ENCODE peak calls at places on chromosomes 11 and 22, in six cellular contexts. One of them, this sample, is unnamed.

GRCh38 chr11:75673977-75674582 is 5.2 kb upstream of the MAP6 start:
- DNase-seq in A172: peak
- DNase-seq in hippocampal formation: no peak
- DNase-seq in anterior cingulate cortex: no peak
- DNase-seq in activated T-cell treated with anti-CD3 and anti-CD28 coated beads for 1 hour: no peak
- DNase-seq in fibroblast of lung: peak
- DNase-seq in this sample: no peak

GRCh38 chr11:116301141-116301540 is 471.6 kb downstream of the BUD13 start:
- DNase-seq in hippocampal formation: no peak
- DNase-seq in A172: no peak
- DNase-seq in anterior cingulate cortex: no peak
- DNase-seq in fibroblast of lung: no peak
- DNase-seq in activated T-cell treated with anti-CD3 and anti-CD28 coated beads for 1 hour: no peak
- DNase-seq in this sample: no peak

GRCh38 chr22:47089796-47090460 is 327.5 kb downstream of the TBC1D22A start:
- DNase-seq in fibroblast of lung: no peak
- DNase-seq in hippocampal formation: no peak
- DNase-seq in activated T-cell treated with anti-CD3 and anti-CD28 coated beads for 1 hour: no peak
- DNase-seq in A172: no peak
- DNase-seq in anterior cingulate cortex: no peak
- DNase-seq in this sample: no peak

GRCh38 chr22:36986242-36986821 is 32.9 kb downstream of the TST start:
- DNase-seq in activated T-cell treated with anti-CD3 and anti-CD28 coated beads for 1 hour: no peak
- DNase-seq in anterior cingulate cortex: no peak
- DNase-seq in fibroblast of lung: peak
- DNase-seq in hippocampal formation: no peak
- DNase-seq in A172: no peak
- DNase-seq in this sample: no peak

GRCh38 chr22:50498322-50498861 is 9.1 kb downstream of the LMF2 start:
- DNase-seq in activated T-cell treated with anti-CD3 and anti-CD28 coated beads for 1 hour: peak
- DNase-seq in hippocampal formation: peak
- DNase-seq in A172: peak
- DNase-seq in anterior cingulate cortex: peak
- DNase-seq in fibroblast of lung: peak
- DNase-seq in this sample: peak

GRCh38 chr11:64542172-64543125 is 48.6 kb upstream of the SLC22A12 start:
- DNase-seq in anterior cingulate cortex: no peak
- DNase-seq in activated T-cell treated with anti-CD3 and anti-CD28 coated beads for 1 hour: no peak
- DNase-seq in A172: no peak
- DNase-seq in hippocampal formation: no peak
- DNase-seq in fibroblast of lung: no peak
- DNase-seq in this sample: no peak

GRCh38 chr22:30694171-30694637 is 470 bp upstream of the OSBP2 start:
- DNase-seq in A172: peak
- DNase-seq in anterior cingulate cortex: peak
- DNase-seq in hippocampal formation: peak
- DNase-seq in fibroblast of lung: peak
- DNase-seq in activated T-cell treated with anti-CD3 and anti-CD28 coated beads for 1 hour: peak
- DNase-seq in this sample: peak

GRCh38 chr22:22884010-22884887 is 3.4 kb upstream of the IGLL5 start:
- DNase-seq in fibroblast of lung: peak
- DNase-seq in activated T-cell treated with anti-CD3 and anti-CD28 coated beads for 1 hour: peak
- DNase-seq in A172: peak
- DNase-seq in anterior cingulate cortex: peak
- DNase-seq in hippocampal formation: peak
- DNase-seq in this sample: peak

GRCh38 chr11:12686246-12687060 is 12.2 kb downstream of the TEAD1 start:
- DNase-seq in A172: no peak
- DNase-seq in hippocampal formation: no peak
- DNase-seq in anterior cingulate cortex: no peak
- DNase-seq in activated T-cell treated with anti-CD3 and anti-CD28 coated beads for 1 hour: no peak
- DNase-seq in fibroblast of lung: no peak
- DNase-seq in this sample: no peak

GRCh38 chr22:50738649-50739227 is 734 bp downstream of the ACR start:
- DNase-seq in anterior cingulate cortex: no peak
- DNase-seq in activated T-cell treated with anti-CD3 and anti-CD28 coated beads for 1 hour: no peak
- DNase-seq in fibroblast of lung: no peak
- DNase-seq in hippocampal formation: no peak
- DNase-seq in A172: no peak
- DNase-seq in this sample: no peak

GRCh38 chr11:93054881-93055280 is 85.4 kb downstream of the MTNR1B start:
- DNase-seq in activated T-cell treated with anti-CD3 and anti-CD28 coated beads for 1 hour: no peak
- DNase-seq in hippocampal formation: no peak
- DNase-seq in fibroblast of lung: peak
- DNase-seq in A172: peak
- DNase-seq in anterior cingulate cortex: no peak
- DNase-seq in this sample: peak

GRCh38 chr11:110317516-110317932 is 21.1 kb upstream of the RDX start:
- DNase-seq in fibroblast of lung: peak
- DNase-seq in anterior cingulate cortex: no peak
- DNase-seq in activated T-cell treated with anti-CD3 and anti-CD28 coated beads for 1 hour: no peak
- DNase-seq in hippocampal formation: peak
- DNase-seq in A172: no peak
- DNase-seq in this sample: no peak

GRCh38 chr22:48820481-48821345 is 1007.0 kb downstream of the BRD1 start:
- DNase-seq in fibroblast of lung: no peak
- DNase-seq in anterior cingulate cortex: no peak
- DNase-seq in hippocampal formation: no peak
- DNase-seq in activated T-cell treated with anti-CD3 and anti-CD28 coated beads for 1 hour: no peak
- DNase-seq in A172: no peak
- DNase-seq in this sample: no peak

GRCh38 chr22:43994416-43994815 is 29.7 kb upstream of the PARVB start:
- DNase-seq in anterior cingulate cortex: no peak
- DNase-seq in A172: no peak
- DNase-seq in activated T-cell treated with anti-CD3 and anti-CD28 coated beads for 1 hour: no peak
- DNase-seq in fibroblast of lung: no peak
- DNase-seq in hippocampal formation: no peak
- DNase-seq in this sample: no peak

GRCh38 chr11:92852946-92853345 is 116.5 kb upstream of the MTNR1B start:
- DNase-seq in anterior cingulate cortex: no peak
- DNase-seq in activated T-cell treated with anti-CD3 and anti-CD28 coated beads for 1 hour: no peak
- DNase-seq in A172: no peak
- DNase-seq in hippocampal formation: no peak
- DNase-seq in fibroblast of lung: no peak
- DNase-seq in this sample: no peak

GRCh38 chr22:36659762-36660509 is 43.6 kb downstream of the CACNG2 start:
- DNase-seq in fibroblast of lung: peak
- DNase-seq in A172: peak
- DNase-seq in anterior cingulate cortex: peak
- DNase-seq in hippocampal formation: peak
- DNase-seq in activated T-cell treated with anti-CD3 and anti-CD28 coated beads for 1 hour: no peak
- DNase-seq in this sample: peak

GRCh38 chr11:62402226-62402625 is 16.6 kb upstream of the SCGB1A1 start:
- DNase-seq in fibroblast of lung: no peak
- DNase-seq in hippocampal formation: no peak
- DNase-seq in anterior cingulate cortex: no peak
- DNase-seq in A172: no peak
- DNase-seq in activated T-cell treated with anti-CD3 and anti-CD28 coated beads for 1 hour: peak
- DNase-seq in this sample: no peak

GRCh38 chr11:11786234-11786633 is 55.5 kb upstream of the USP47 start:
- DNase-seq in activated T-cell treated with anti-CD3 and anti-CD28 coated beads for 1 hour: no peak
- DNase-seq in hippocampal formation: no peak
- DNase-seq in A172: no peak
- DNase-seq in anterior cingulate cortex: no peak
- DNase-seq in fibroblast of lung: no peak
- DNase-seq in this sample: no peak

GRCh38 chr22:23777776-23778575 is 5.3 kb downstream of the MMP11 start:
- DNase-seq in A172: no peak
- DNase-seq in fibroblast of lung: no peak
- DNase-seq in anterior cingulate cortex: no peak
- DNase-seq in hippocampal formation: no peak
- DNase-seq in activated T-cell treated with anti-CD3 and anti-CD28 coated beads for 1 hour: no peak
- DNase-seq in this sample: no peak

GRCh38 chr11:6202036-6202435 is 3.0 kb downstream of the OR52W1 start:
- DNase-seq in fibroblast of lung: no peak
- DNase-seq in hippocampal formation: no peak
- DNase-seq in anterior cingulate cortex: no peak
- DNase-seq in A172: no peak
- DNase-seq in activated T-cell treated with anti-CD3 and anti-CD28 coated beads for 1 hour: no peak
- DNase-seq in this sample: no peak

GRCh38 chr11:1504164-1504563 is 17.6 kb upstream of the MOB2 start:
- DNase-seq in anterior cingulate cortex: no peak
- DNase-seq in hippocampal formation: no peak
- DNase-seq in A172: no peak
- DNase-seq in fibroblast of lung: no peak
- DNase-seq in activated T-cell treated with anti-CD3 and anti-CD28 coated beads for 1 hour: no peak
- DNase-seq in this sample: no peak

GRCh38 chr22:23800297-23801237 is 13.8 kb downstream of the SMARCB1 start:
- DNase-seq in A172: no peak
- DNase-seq in fibroblast of lung: no peak
- DNase-seq in hippocampal formation: no peak
- DNase-seq in activated T-cell treated with anti-CD3 and anti-CD28 coated beads for 1 hour: no peak
- DNase-seq in anterior cingulate cortex: no peak
- DNase-seq in this sample: no peak

GRCh38 chr11:22512457-22512856 is 113.2 kb downstream of the FANCF start:
- DNase-seq in hippocampal formation: no peak
- DNase-seq in fibroblast of lung: no peak
- DNase-seq in anterior cingulate cortex: no peak
- DNase-seq in A172: no peak
- DNase-seq in activated T-cell treated with anti-CD3 and anti-CD28 coated beads for 1 hour: no peak
- DNase-seq in this sample: no peak

GRCh38 chr11:16604784-16605439 is 133.5 kb upstream of the C11orf58 start:
- DNase-seq in anterior cingulate cortex: no peak
- DNase-seq in hippocampal formation: no peak
- DNase-seq in fibroblast of lung: peak
- DNase-seq in A172: no peak
- DNase-seq in activated T-cell treated with anti-CD3 and anti-CD28 coated beads for 1 hour: no peak
- DNase-seq in this sample: no peak

GRCh38 chr22:19085233-19086043 is 36.8 kb downstream of the DGCR2 start:
- DNase-seq in A172: peak
- DNase-seq in fibroblast of lung: peak
- DNase-seq in hippocampal formation: peak
- DNase-seq in anterior cingulate cortex: no peak
- DNase-seq in activated T-cell treated with anti-CD3 and anti-CD28 coated beads for 1 hour: no peak
- DNase-seq in this sample: peak

GRCh38 chr11:86676533-86677154 is 4.2 kb upstream of the ME3 start:
- DNase-seq in fibroblast of lung: no peak
- DNase-seq in anterior cingulate cortex: no peak
- DNase-seq in hippocampal formation: no peak
- DNase-seq in activated T-cell treated with anti-CD3 and anti-CD28 coated beads for 1 hour: no peak
- DNase-seq in A172: no peak
- DNase-seq in this sample: peak

GRCh38 chr11:5129457-5129877 is 8.7 kb downstream of the OR52A5 start:
- DNase-seq in anterior cingulate cortex: no peak
- DNase-seq in fibroblast of lung: no peak
- DNase-seq in hippocampal formation: no peak
- DNase-seq in A172: peak
- DNase-seq in activated T-cell treated with anti-CD3 and anti-CD28 coated beads for 1 hour: no peak
- DNase-seq in this sample: no peak

GRCh38 chr11:118437736-118438125 is 1.4 kb downstream of the KMT2A start:
- DNase-seq in anterior cingulate cortex: peak
- DNase-seq in hippocampal formation: no peak
- DNase-seq in A172: no peak
- DNase-seq in fibroblast of lung: peak
- DNase-seq in activated T-cell treated with anti-CD3 and anti-CD28 coated beads for 1 hour: peak
- DNase-seq in this sample: no peak

GRCh38 chr11:60265373-60266214 is 14.9 kb upstream of the MS4A4A start:
- DNase-seq in A172: peak
- DNase-seq in hippocampal formation: peak
- DNase-seq in anterior cingulate cortex: no peak
- DNase-seq in activated T-cell treated with anti-CD3 and anti-CD28 coated beads for 1 hour: no peak
- DNase-seq in fibroblast of lung: peak
- DNase-seq in this sample: peak

GRCh38 chr22:49956914-49957825 is 3.4 kb upstream of the PIM3 start:
- DNase-seq in A172: no peak
- DNase-seq in anterior cingulate cortex: no peak
- DNase-seq in hippocampal formation: no peak
- DNase-seq in activated T-cell treated with anti-CD3 and anti-CD28 coated beads for 1 hour: no peak
- DNase-seq in fibroblast of lung: no peak
- DNase-seq in this sample: no peak

GRCh38 chr11:75233688-75234295 is 6.8 kb upstream of the TPBGL start:
- DNase-seq in fibroblast of lung: peak
- DNase-seq in anterior cingulate cortex: no peak
- DNase-seq in activated T-cell treated with anti-CD3 and anti-CD28 coated beads for 1 hour: no peak
- DNase-seq in A172: peak
- DNase-seq in hippocampal formation: no peak
- DNase-seq in this sample: no peak

GRCh38 chr11:87036756-87037449 is 831 bp upstream of the TMEM135 start:
- DNase-seq in A172: no peak
- DNase-seq in hippocampal formation: no peak
- DNase-seq in anterior cingulate cortex: no peak
- DNase-seq in activated T-cell treated with anti-CD3 and anti-CD28 coated beads for 1 hour: no peak
- DNase-seq in fibroblast of lung: no peak
- DNase-seq in this sample: peak

GRCh38 chr11:8384199-8384821 is 120.6 kb upstream of the LMO1 start:
- DNase-seq in A172: peak
- DNase-seq in hippocampal formation: no peak
- DNase-seq in anterior cingulate cortex: no peak
- DNase-seq in fibroblast of lung: peak
- DNase-seq in activated T-cell treated with anti-CD3 and anti-CD28 coated beads for 1 hour: no peak
- DNase-seq in this sample: peak

GRCh38 chr11:46330154-46330886 is 16.9 kb upstream of the DGKZ start:
- DNase-seq in anterior cingulate cortex: no peak
- DNase-seq in A172: no peak
- DNase-seq in fibroblast of lung: no peak
- DNase-seq in activated T-cell treated with anti-CD3 and anti-CD28 coated beads for 1 hour: no peak
- DNase-seq in hippocampal formation: peak
- DNase-seq in this sample: no peak

GRCh38 chr22:31044262-31044861 is 36.8 kb upstream of the SMTN start:
- DNase-seq in anterior cingulate cortex: no peak
- DNase-seq in hippocampal formation: no peak
- DNase-seq in A172: no peak
- DNase-seq in activated T-cell treated with anti-CD3 and anti-CD28 coated beads for 1 hour: no peak
- DNase-seq in fibroblast of lung: peak
- DNase-seq in this sample: no peak

GRCh38 chr11:79179087-79179486 is 261.7 kb downstream of the TENM4 start:
- DNase-seq in fibroblast of lung: peak
- DNase-seq in hippocampal formation: no peak
- DNase-seq in activated T-cell treated with anti-CD3 and anti-CD28 coated beads for 1 hour: no peak
- DNase-seq in anterior cingulate cortex: no peak
- DNase-seq in A172: no peak
- DNase-seq in this sample: no peak

GRCh38 chr11:80146231-80146630 is 705.4 kb upstream of the TENM4 start:
- DNase-seq in hippocampal formation: no peak
- DNase-seq in anterior cingulate cortex: no peak
- DNase-seq in A172: peak
- DNase-seq in fibroblast of lung: no peak
- DNase-seq in activated T-cell treated with anti-CD3 and anti-CD28 coated beads for 1 hour: no peak
- DNase-seq in this sample: no peak

GRCh38 chr11:128687321-128687720 is 6.6 kb upstream of the FLI1 start:
- DNase-seq in activated T-cell treated with anti-CD3 and anti-CD28 coated beads for 1 hour: no peak
- DNase-seq in A172: no peak
- DNase-seq in anterior cingulate cortex: no peak
- DNase-seq in fibroblast of lung: no peak
- DNase-seq in hippocampal formation: no peak
- DNase-seq in this sample: no peak

This sample was measured in A549.